ENCODE peak calls at places on chromosomes 5 and 9, in four cellular contexts. One of them, this sample, is unnamed.

GRCh38 chr9:27861887-27862286 is 288.6 kb upstream of the C9orf72 start:
- DNase-seq in RPMI8226: no peak
- DNase-seq in fibroblast of pulmonary artery: peak
- DNase-seq in neural crest cell: no peak
- DNase-seq in this sample: no peak

GRCh38 chr5:128667148-128667547 is 129.1 kb upstream of the FBN2 start:
- DNase-seq in neural crest cell: no peak
- DNase-seq in fibroblast of pulmonary artery: no peak
- DNase-seq in RPMI8226: no peak
- DNase-seq in this sample: no peak

GRCh38 chr9:124163988-124164350 is 93.8 kb upstream of the NEK6 start:
- DNase-seq in fibroblast of pulmonary artery: no peak
- DNase-seq in neural crest cell: no peak
- DNase-seq in RPMI8226: no peak
- DNase-seq in this sample: no peak

GRCh38 chr5:96651948-96652753 is 10.0 kb upstream of the CAST start:
- DNase-seq in fibroblast of pulmonary artery: no peak
- DNase-seq in RPMI8226: peak
- DNase-seq in neural crest cell: no peak
- DNase-seq in this sample: no peak

GRCh38 chr9:109016132-109016531 is 2.8 kb upstream of the CTNNAL1 start:
- DNase-seq in RPMI8226: no peak
- DNase-seq in neural crest cell: no peak
- DNase-seq in fibroblast of pulmonary artery: no peak
- DNase-seq in this sample: no peak

GRCh38 chr9:121445986-121446385 is 53.7 kb downstream of the GGTA1 start:
- DNase-seq in RPMI8226: peak
- DNase-seq in neural crest cell: no peak
- DNase-seq in fibroblast of pulmonary artery: no peak
- DNase-seq in this sample: no peak

GRCh38 chr9:133478851-133479711 is at the start of gene SLC2A6:
- DNase-seq in neural crest cell: peak
- DNase-seq in RPMI8226: peak
- DNase-seq in fibroblast of pulmonary artery: peak
- DNase-seq in this sample: peak

GRCh38 chr5:119363271-119363670 is 7.5 kb downstream of the TNFAIP8 start:
- DNase-seq in RPMI8226: no peak
- DNase-seq in fibroblast of pulmonary artery: no peak
- DNase-seq in neural crest cell: no peak
- DNase-seq in this sample: no peak

GRCh38 chr9:76799481-76799880 is 35.2 kb downstream of the PCA3 start:
- DNase-seq in RPMI8226: no peak
- DNase-seq in fibroblast of pulmonary artery: no peak
- DNase-seq in neural crest cell: no peak
- DNase-seq in this sample: no peak

GRCh38 chr9:115146581-115147021 is 28.6 kb upstream of the TNC start:
- DNase-seq in fibroblast of pulmonary artery: peak
- DNase-seq in RPMI8226: no peak
- DNase-seq in neural crest cell: no peak
- DNase-seq in this sample: peak

This sample was measured in iPS DF 19.7.